ENCODE peak calls at places on chromosomes 13 and 19, in four cellular contexts. Q is H1, H is HCT116, P is K562. V is an unnamed sample.

GRCh38 chr13:102781591-102781990 is 8.0 kb upstream of the TEX30 start:
- DNase-seq in Q (no peak), H (no peak), P (no peak), V (no peak)

GRCh38 chr13:36362251-36362650 is 16.1 kb upstream of the SPART start:
- DNase-seq in Q (no peak), H (no peak), P (no peak), V (no peak)

GRCh38 chr13:111114362-111115050 is 604 bp upstream of the ARHGEF7 start:
- DNase-seq in Q (no peak), H (no peak), P (no peak), V (no peak)

GRCh38 chr19:30669329-30670010 is 297.3 kb downstream of the ZNF536 start:
- DNase-seq in Q (no peak), H (no peak), P (peak), V (no peak)

GRCh38 chr19:49389406-49389805 is 1.4 kb downstream of the KASH5 start:
- DNase-seq in Q (no peak), H (no peak), P (no peak), V (no peak)

GRCh38 chr13:106617561-106617960 is 49.6 kb upstream of the ARGLU1 start:
- DNase-seq in Q (peak), H (no peak), P (no peak), V (no peak)

GRCh38 chr19:49097453-49098288 is 12.4 kb downstream of the SNRNP70 start:
- DNase-seq in Q (peak), H (peak), P (peak), V (no peak)

GRCh38 chr13:97753942-97754670 is 199.4 kb upstream of the IPO5 start:
- DNase-seq in Q (no peak), H (no peak), P (peak), V (no peak)

GRCh38 chr13:39631307-39631706 is 24.2 kb upstream of the COG6 start:
- DNase-seq in Q (no peak), H (no peak), P (no peak), V (no peak)

GRCh38 chr13:98299954-98300350 is 122.9 kb upstream of the RNF113B start:
- DNase-seq in Q (no peak), H (no peak), P (no peak), V (no peak)

GRCh38 chr13:31896427-31896826 is 135.1 kb upstream of the FRY start:
- DNase-seq in Q (no peak), H (no peak), P (no peak), V (no peak)

GRCh38 chr13:46983881-46984280 is 87.0 kb upstream of the HTR2A start:
- DNase-seq in Q (no peak), H (no peak), P (no peak), V (peak)

GRCh38 chr13:112575680-112576079 is 12.3 kb downstream of the TUBGCP3 start:
- DNase-seq in Q (no peak), H (no peak), P (peak), V (no peak)

GRCh38 chr19:9836021-9836420 is 903 bp downstream of the PIN1 start:
- DNase-seq in Q (no peak), H (no peak), P (peak), V (no peak)

GRCh38 chr13:45781553-45782326 is 69.8 kb downstream of the SIAH3 start:
- DNase-seq in Q (no peak), H (no peak), P (no peak), V (no peak)

GRCh38 chr19:47994209-47994802 is at the start of gene ELSPBP1:
- DNase-seq in Q (no peak), H (no peak), P (no peak), V (no peak)

GRCh38 chr19:6551607-6552450 is 21.0 kb downstream of the TNFSF9 start:
- DNase-seq in Q (no peak), H (no peak), P (peak), V (no peak)

GRCh38 chr19:22422220-22422619 is at the start of gene ZNF98:
- DNase-seq in Q (no peak), H (no peak), P (no peak), V (no peak)

GRCh38 chr19:40663712-40664692 is 26.4 kb downstream of the NUMBL start:
- DNase-seq in Q (no peak), H (no peak), P (peak), V (no peak)

GRCh38 chr19:35248310-35249145 is at the start of gene LSR:
- DNase-seq in Q (peak), H (peak), P (peak), V (peak)

GRCh38 chr13:98253526-98253925 is 76.5 kb upstream of the RNF113B start:
- DNase-seq in Q (no peak), H (no peak), P (no peak), V (no peak)

GRCh38 chr19:57465680-57466381 is 8.9 kb upstream of the VN1R1 start:
- DNase-seq in Q (no peak), H (peak), P (peak), V (peak)

GRCh38 chr19:43950834-43951626 is at the start of gene ZNF221:
- DNase-seq in Q (peak), H (peak), P (peak), V (peak)

GRCh38 chr13:108656742-108657141 is 27.3 kb downstream of the MYO16 start:
- DNase-seq in Q (no peak), H (no peak), P (no peak), V (no peak)

GRCh38 chr13:25171517-25172302 is at the start of gene AMER2:
- DNase-seq in Q (no peak), H (no peak), P (no peak), V (no peak)

GRCh38 chr19:15243236-15243957 is 11.1 kb upstream of the EPHX3 start:
- DNase-seq in Q (no peak), H (no peak), P (no peak), V (no peak)

GRCh38 chr19:53157601-53158000 is 1.3 kb downstream of the ZNF347 start:
- DNase-seq in Q (no peak), H (no peak), P (no peak), V (no peak)

GRCh38 chr19:51529301-51529700 is 2.2 kb downstream of the SIGLEC6 start:
- DNase-seq in Q (no peak), H (no peak), P (no peak), V (no peak)

GRCh38 chr13:40318366-40318765 is 348.1 kb downstream of the FOXO1 start:
- DNase-seq in Q (no peak), H (no peak), P (no peak), V (no peak)

GRCh38 chr19:3682286-3682685 is 18.0 kb downstream of the PIP5K1C start:
- DNase-seq in Q (no peak), H (no peak), P (no peak), V (no peak)

GRCh38 chr19:3683866-3684816 is 16.1 kb downstream of the PIP5K1C start:
- DNase-seq in Q (no peak), H (no peak), P (peak), V (no peak)

GRCh38 chr19:3680939-3681338 is 19.3 kb downstream of the PIP5K1C start:
- DNase-seq in Q (no peak), H (no peak), P (no peak), V (no peak)

GRCh38 chr19:3683405-3683865 is 16.8 kb downstream of the PIP5K1C start:
- DNase-seq in Q (peak), H (no peak), P (peak), V (no peak)

DNA sequence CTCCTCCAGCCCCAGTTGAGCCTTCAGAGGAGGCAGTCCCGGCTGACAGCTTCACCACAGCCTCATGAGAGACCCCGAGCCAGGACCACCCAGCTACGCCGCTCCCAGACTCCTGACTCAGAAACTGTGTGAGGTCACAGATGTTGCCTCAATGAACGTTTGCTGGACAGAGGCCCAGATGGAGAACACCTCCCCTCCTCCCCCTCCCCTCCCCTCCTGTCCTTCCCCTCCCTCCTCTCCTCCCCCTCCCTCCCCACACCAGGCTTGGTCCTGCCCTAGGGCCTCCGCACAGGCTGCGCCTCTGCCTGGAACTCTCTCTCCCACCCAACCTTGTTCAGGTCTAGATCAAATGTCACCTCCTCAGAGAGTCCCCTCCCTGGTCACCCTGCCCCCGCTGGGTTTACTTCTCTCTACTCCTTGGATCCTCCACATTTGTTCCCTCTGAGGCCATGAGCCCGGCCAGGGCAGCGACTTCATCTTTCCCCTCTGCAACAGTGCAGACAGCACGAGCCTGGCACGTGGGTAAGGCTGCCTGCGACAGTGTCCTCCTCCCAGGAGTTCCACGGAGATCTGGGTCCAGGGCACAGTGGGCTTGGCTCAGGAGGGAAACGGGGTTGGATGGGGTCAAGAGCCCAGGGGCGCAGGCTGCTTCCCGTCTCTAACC is 17.4 kb downstream of the PIP5K1C start:
- DNase-seq in Q (no peak), H (no peak), P (peak), V (no peak)
- TF ChIP-seq ZNF274 in Q (no peak), H (no peak), P (no peak), V (no peak)

GRCh38 chr13:101447852-101448251 is 4.6 kb upstream of the ITGBL1 start:
- DNase-seq in Q (no peak), H (no peak), P (no peak), V (no peak)
- TF ChIP-seq ZNF274 in Q (no peak), H (no peak), P (no peak), V (no peak)

DNA sequence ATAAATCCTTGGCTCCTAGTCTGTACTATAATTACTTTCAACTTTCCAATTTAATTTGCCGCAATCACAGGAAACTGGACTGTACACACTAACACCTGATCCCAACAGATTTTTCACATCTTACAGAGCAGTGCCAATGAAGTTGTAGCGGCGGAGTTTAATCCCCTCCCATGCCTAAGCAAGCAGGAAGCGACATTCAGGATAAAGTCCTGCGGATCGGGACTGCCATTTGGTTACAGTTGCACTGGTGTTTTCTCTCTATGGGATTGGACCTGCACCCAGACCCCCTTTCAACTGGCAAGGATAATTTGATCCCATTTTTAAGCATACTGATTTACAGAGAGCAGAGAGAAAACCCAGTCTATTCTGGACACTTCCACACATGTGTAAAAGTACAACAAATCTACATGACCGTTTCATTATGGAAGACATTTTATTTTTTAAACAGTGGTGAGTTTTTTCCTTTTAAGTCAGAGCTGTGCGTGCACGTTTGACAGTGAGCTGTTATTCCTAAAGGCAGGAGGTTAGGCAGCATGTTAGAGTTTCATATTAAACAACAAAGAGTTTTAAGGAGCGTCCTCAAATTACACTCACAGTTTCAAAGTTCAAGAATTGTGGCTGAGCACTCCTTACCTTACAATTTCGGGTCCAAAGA is 141.8 kb upstream of the RFC3 start:
- DNase-seq in Q (no peak), H (no peak), P (no peak), V (no peak)
- TF ChIP-seq ZNF274 in Q (no peak), H (no peak), P (no peak), V (no peak)

GRCh38 chr19:16598848-16599247 is 26.6 kb upstream of the SLC35E1 start:
- DNase-seq in Q (no peak), H (no peak), P (no peak), V (no peak)
- TF ChIP-seq ZNF274 in Q (no peak), H (no peak), P (no peak), V (no peak)

DNA sequence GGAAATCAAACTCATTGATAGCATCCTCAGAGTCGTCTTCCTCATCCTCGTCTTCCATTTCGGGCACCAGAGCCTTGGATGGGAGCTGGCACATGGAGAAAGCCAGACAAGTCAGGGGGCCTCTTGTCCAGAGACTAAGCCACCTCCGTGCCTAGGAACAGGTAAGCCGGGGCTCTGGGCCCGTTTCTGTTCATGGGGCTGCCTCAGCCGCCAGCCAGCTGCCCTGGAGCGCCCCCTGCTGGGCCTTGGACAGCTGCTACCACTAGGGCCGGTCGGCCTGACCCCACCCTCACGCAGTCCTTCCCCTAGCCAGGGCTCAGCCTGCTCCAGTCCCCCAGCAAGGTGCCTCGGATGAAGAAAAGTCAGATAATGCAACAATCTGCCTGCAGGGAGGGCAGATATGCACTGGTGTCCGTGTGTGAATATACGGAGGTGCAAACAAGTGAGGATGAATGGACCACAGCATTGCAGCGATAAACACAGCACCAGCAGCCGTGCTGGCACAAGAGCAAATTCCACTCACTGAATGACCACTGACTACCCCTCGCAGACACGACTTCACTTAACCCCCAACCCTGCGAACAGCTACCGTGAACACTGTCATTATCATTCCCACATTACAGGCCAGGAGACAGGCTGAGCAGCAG is 11.9 kb upstream of the PRKD2 start:
- DNase-seq in Q (no peak), H (no peak), P (peak), V (no peak)
- TF ChIP-seq ZNF274 in Q (no peak), H (no peak), P (no peak), V (no peak)

V was measured in GM12878.